ENCODE peak calls at places on chromosomes 5 and 9, in four cellular contexts. B, P, Y and R are unnamed samples.

GRCh38 chr9:81693639-81694378 is 4.5 kb upstream of the TLE1 start:
- DNase-seq in P (no peak), B (no peak), Y (no peak), R (no peak)

GRCh38 chr5:147554285-147554817 is 44.5 kb upstream of the DPYSL3 start:
- DNase-seq in P (no peak), B (peak; percentile 42), Y (no peak), R (peak; percentile 45)

GRCh38 chr5:66565878-66566277 is 30.3 kb upstream of the MAST4 start:
- DNase-seq in B (no peak), P (no peak), Y (no peak), R (no peak)

GRCh38 chr9:119284118-119284517 is 85.1 kb downstream of the BRINP1 start:
- DNase-seq in P (no peak), Y (no peak), B (no peak), R (no peak)

GRCh38 chr9:117720555-117720954 is 16.4 kb downstream of the TLR4 start:
- DNase-seq in P (no peak), Y (peak; percentile 38), B (no peak), R (no peak)

GRCh38 chr5:102754499-102755424 is at the start of gene PAM:
- DNase-seq in P (peak; percentile 74), Y (peak; percentile 63), B (peak; percentile 55), R (peak; percentile 59)

GRCh38 chr9:20611751-20612287 is 10.5 kb downstream of the MLLT3 start:
- DNase-seq in P (no peak), Y (no peak), B (no peak), R (no peak)

GRCh38 chr9:36187414-36187813 is 3.3 kb upstream of the CLTA start:
- DNase-seq in Y (no peak), B (no peak), P (no peak), R (no peak)

GRCh38 chr9:4508246-4508906 is 18.1 kb downstream of the SLC1A1 start:
- DNase-seq in B (no peak), P (no peak), Y (no peak), R (no peak)

GRCh38 chr9:87148391-87149237 is 201.3 kb upstream of the GAS1 start:
- DNase-seq in B (peak; percentile 43), P (peak; percentile 77), Y (peak; percentile 74), R (peak; percentile 86)

GRCh38 chr5:1827410-1828397 is 26.5 kb downstream of the NDUFS6 start:
- DNase-seq in P (peak; percentile 35), B (no peak), Y (no peak), R (no peak)

GRCh38 chr5:45696206-45696836 is at the start of gene HCN1:
- DNase-seq in Y (peak; percentile 33), B (peak; percentile 18), P (peak; percentile 88), R (peak; percentile 15)

GRCh38 chr9:69996947-69997346 is 46.7 kb upstream of the MAMDC2 start:
- DNase-seq in B (no peak), Y (no peak), P (no peak), R (peak; percentile 64)

GRCh38 chr5:125708583-125708982 is 714.6 kb upstream of the GRAMD2B start:
- DNase-seq in P (no peak), B (no peak), Y (no peak), R (no peak)

GRCh38 chr5:98569288-98569687 is 204.2 kb upstream of the RGMB start:
- DNase-seq in P (no peak), Y (no peak), B (no peak), R (no peak)

GRCh38 chr5:29790281-29790680 is 1403.2 kb upstream of the CDH6 start:
- DNase-seq in B (no peak), P (no peak), Y (no peak), R (no peak)

GRCh38 chr9:137422668-137423000 is 328 bp downstream of the EXD3 start:
- DNase-seq in B (no peak), P (peak; percentile 40), Y (no peak), R (no peak)

GRCh38 chr5:131114754-131115153 is 50.3 kb downstream of the HINT1 start:
- DNase-seq in B (no peak), P (no peak), Y (no peak), R (no peak)

GRCh38 chr9:115524467-115525059 is 406.6 kb upstream of the TNC start:
- DNase-seq in P (peak; percentile 10), Y (no peak), B (peak; percentile 36), R (peak; percentile 20)

GRCh38 chr9:137317021-137317978 is 15.2 kb upstream of the NRARP start:
- DNase-seq in B (no peak), P (no peak), Y (no peak), R (no peak)

GRCh38 chr5:134072471-134073220 is 41.8 kb upstream of the TCF7 start:
- DNase-seq in Y (no peak), B (no peak), P (no peak), R (no peak)

GRCh38 chr5:29017501-29017900 is 1979.1 kb upstream of the CDH9 start:
- DNase-seq in Y (no peak), P (no peak), B (no peak), R (no peak)

GRCh38 chr5:155539958-155540595 is 526.5 kb downstream of the KIF4B start:
- DNase-seq in B (no peak), P (no peak), Y (no peak), R (no peak)

GRCh38 chr5:73136277-73136606 is 15.9 kb downstream of the TMEM171 start:
- DNase-seq in P (no peak), B (no peak), Y (no peak), R (no peak)

GRCh38 chr5:144187699-144188294 is 17.1 kb downstream of the KCTD16 start:
- DNase-seq in P (peak; percentile 24), Y (no peak), B (peak; percentile 12), R (no peak)

GRCh38 chr5:160399402-160400353 is at the start of gene FAM200C:
- DNase-seq in Y (peak; percentile 80), B (peak; percentile 86), P (peak; percentile 89), R (peak; percentile 89)

GRCh38 chr5:73606206-73606753 is 19.7 kb upstream of the ARHGEF28 start:
- DNase-seq in Y (no peak), P (no peak), B (no peak), R (no peak)

GRCh38 chr9:37566716-37567115 is 9.5 kb downstream of the FBXO10 start:
- DNase-seq in B (no peak), Y (no peak), P (no peak), R (no peak)

GRCh38 chr5:142292249-142292648 is 32.6 kb downstream of the SPRY4 start:
- DNase-seq in P (no peak), Y (no peak), B (no peak), R (no peak)

GRCh38 chr5:142295960-142296860 is 28.6 kb downstream of the SPRY4 start:
- DNase-seq in P (no peak), B (no peak), Y (no peak), R (no peak)

GRCh38 chr5:142292808-142293207 is 32.0 kb downstream of the SPRY4 start:
- DNase-seq in B (no peak), Y (no peak), P (no peak), R (no peak)

GRCh38 chr5:142295084-142295758 is 29.6 kb downstream of the SPRY4 start:
- DNase-seq in P (no peak), B (no peak), Y (no peak), R (no peak)

DNA sequence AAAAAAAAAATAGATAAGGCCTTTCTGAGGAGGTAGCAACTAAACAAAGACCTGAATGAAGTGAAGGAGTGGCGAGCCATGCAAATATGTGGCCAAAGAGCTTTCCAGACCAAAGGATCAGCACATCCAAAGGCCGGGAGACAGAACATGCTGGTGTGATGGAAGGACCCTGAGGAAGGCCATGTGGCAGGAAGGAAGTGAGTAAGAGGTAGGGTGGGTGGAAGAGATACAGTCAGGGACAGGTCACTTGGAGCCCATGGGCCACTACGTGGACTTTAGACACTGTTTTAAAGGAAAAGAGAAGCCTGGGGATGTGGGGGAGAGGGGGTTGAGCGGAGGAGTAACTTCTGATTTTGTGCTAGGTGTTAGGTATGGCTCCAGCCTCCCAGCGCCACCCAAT is 31.3 kb downstream of the SPRY4 start:
- DNase-seq in P (no peak), B (no peak), Y (no peak), R (no peak)
- TF ChIP-seq POLR2A in P (no peak), B (no peak), Y (no peak), R (no peak)

DNA sequence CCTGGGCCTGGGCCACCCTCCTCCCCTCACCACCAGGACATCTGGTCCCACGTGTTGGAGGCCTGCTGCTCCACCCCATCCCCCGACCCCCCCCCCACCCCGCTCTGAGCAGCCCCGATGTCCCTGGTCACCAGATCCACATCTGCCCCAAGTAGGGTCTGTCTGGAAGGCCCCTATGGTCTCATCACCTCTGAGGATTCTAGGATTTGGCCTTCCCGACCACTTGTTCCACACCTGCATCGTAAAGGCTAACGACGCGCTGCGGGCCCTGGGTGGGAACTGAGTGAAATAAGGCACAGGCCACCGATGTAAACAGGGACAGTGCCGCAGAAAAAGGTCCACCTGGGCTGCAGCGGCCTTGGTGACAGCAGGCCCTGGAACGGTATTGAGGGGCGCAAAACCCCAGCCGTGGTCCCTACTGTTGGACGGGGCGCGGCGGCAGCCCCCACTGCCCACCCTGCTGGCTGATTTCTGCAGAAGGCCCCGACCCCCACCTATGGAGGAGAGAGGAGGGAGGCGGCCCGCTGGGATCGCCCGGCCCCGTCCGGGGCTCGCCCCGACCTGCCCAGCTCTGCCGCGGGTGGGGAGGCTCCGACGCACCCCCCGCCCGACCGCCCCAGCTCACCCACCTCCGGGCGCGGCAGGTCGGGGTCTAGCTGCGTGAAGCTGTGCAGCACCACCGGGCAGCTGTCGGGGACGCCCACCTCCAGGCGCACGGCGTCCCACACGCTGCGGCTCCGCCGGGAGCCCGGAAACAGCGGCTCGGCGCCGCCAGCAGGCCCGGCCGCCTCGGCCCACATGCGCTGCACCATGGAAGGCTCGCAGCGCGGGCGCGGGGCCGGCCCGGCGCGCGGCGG is 469 bp downstream of the RALGDS start:
- DNase-seq in B (no peak), P (peak; percentile 47), Y (no peak), R (no peak)
- TF ChIP-seq POLR2A in B (peak; percentile 30), P (peak; percentile 40), Y (peak; percentile 51), R (no peak)

GRCh38 chr9:114505187-114506081 is at the start of gene WHRN:
- DNase-seq in Y (peak; percentile 79), B (peak; percentile 95), P (peak; percentile 96), R (peak; percentile 94)
- TF ChIP-seq POLR2A in Y (peak; percentile 7), B (peak; percentile 87), P (peak; percentile 81), R (peak; percentile 79)

GRCh38 chr9:91951944-91952520 is 2.0 kb upstream of the ROR2 start:
- DNase-seq in Y (no peak), B (no peak), P (no peak), R (no peak)

GRCh38 chr9:91949293-91949945 is 609 bp downstream of the ROR2 start:
- DNase-seq in Y (no peak), B (peak; percentile 21), P (no peak), R (no peak)

GRCh38 chr9:91948423-91949292 is 1.4 kb downstream of the ROR2 start:
- DNase-seq in P (peak; percentile 33), B (peak; percentile 81), Y (no peak), R (peak; percentile 73)

GRCh38 chr9:91948061-91948422 is 2.0 kb downstream of the ROR2 start:
- DNase-seq in Y (no peak), P (no peak), B (peak; percentile 35), R (no peak)

DNA sequence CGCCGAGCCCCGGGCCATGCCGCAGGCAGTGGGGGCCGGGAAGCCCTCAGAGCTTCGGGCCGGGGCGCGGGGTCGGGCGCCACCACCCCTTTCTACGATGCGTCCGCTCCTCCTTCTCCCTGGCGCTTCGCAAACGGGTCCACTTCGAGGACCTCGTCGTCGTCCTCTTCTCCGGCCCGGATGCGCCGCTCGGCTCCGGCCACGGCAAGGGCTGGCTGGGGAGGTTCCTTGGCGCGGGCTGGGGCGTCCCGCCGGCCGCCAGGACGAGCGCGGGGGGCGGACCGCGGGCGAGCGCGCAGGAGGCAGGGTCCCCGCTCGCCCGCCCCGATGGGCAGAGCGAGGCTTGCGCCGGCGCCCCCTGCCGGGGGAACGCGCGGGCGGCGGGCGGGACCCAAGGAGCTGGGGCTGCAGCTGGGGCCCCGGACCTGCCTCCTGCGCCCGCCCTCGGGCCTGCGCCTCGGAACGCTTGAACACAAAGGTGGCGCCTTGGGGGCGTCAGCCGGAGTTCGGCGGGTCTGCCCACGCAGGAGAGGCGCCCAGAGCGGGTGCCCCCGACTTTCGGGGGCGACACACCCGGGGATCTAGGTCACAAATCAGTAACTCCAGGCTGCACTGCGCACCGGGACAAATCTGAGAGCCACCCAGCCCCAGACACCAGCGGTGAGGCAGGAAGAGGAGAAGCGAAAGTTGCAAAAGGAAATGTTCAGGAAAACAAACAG is at the start of gene ROR2:
- DNase-seq in Y (no peak), P (peak; percentile 56), B (peak; percentile 87), R (peak; percentile 74)
- TF ChIP-seq POLR2A in Y (no peak), P (no peak), B (peak; percentile 48), R (peak; percentile 59)